ENCODE peak calls at places on chromosomes 3 and 15, in nine cellular contexts. E, N, A, G, Z, Y, V, T and Q are unnamed samples.

GRCh38 chr3:171904829-171905228 is 61.7 kb downstream of the TMEM212 start:
- DNase-seq in E (peak; percentile 55), N (no peak), A (no peak), G (no peak), Z (no peak), Y (no peak), V (no peak), T (no peak), Q (no peak)

GRCh38 chr3:194439915-194440550 is 41.0 kb upstream of the GP5 start:
- DNase-seq in E (no peak), N (no peak), A (no peak), G (no peak), Z (no peak), Y (no peak), V (no peak), T (no peak), Q (no peak)

GRCh38 chr3:22988566-22988965 is 214.6 kb upstream of the UBE2E2 start:
- DNase-seq in E (no peak), N (no peak), A (no peak), G (peak; percentile 60), Z (no peak), Y (no peak), V (no peak), T (no peak), Q (peak; percentile 29)

GRCh38 chr3:65888980-65889706 is 149.6 kb downstream of the MAGI1 start:
- DNase-seq in E (no peak), N (no peak), A (peak; percentile 72), G (no peak), Z (no peak), Y (no peak), V (no peak), T (no peak), Q (peak; percentile 34)

GRCh38 chr3:129571605-129572547 is 28.9 kb downstream of the H1-8 start:
- DNase-seq in E (no peak), N (no peak), A (no peak), G (no peak), Z (no peak), Y (no peak), V (no peak), T (no peak), Q (no peak)

GRCh38 chr15:41955807-41956525 is 16.4 kb downstream of the EHD4 start:
- DNase-seq in E (peak; percentile 34), N (no peak), A (no peak), G (peak; percentile 33), Z (no peak), Y (no peak), V (no peak), T (no peak), Q (no peak)

GRCh38 chr15:80494311-80494710 is 90.1 kb downstream of the ARNT2 start:
- DNase-seq in E (peak; percentile 75), N (no peak), A (no peak), G (no peak), Z (no peak), Y (no peak), V (no peak), T (no peak), Q (no peak)

GRCh38 chr15:75455982-75456531 is 4.6 kb upstream of the SIN3A start:
- DNase-seq in E (peak; percentile 40), N (peak; percentile 46), A (peak; percentile 81), G (no peak), Z (no peak), Y (no peak), V (no peak), T (no peak), Q (peak; percentile 66)

GRCh38 chr3:13764161-13764560 is 115.7 kb downstream of the WNT7A start:
- DNase-seq in E (no peak), N (no peak), A (no peak), G (no peak), Z (no peak), Y (no peak), V (no peak), T (no peak), Q (no peak)

GRCh38 chr3:49841126-49841525 is 15.2 kb downstream of the TRAIP start:
- DNase-seq in E (no peak), N (no peak), A (no peak), G (no peak), Z (no peak), Y (no peak), V (peak; percentile 30), T (no peak), Q (peak; percentile 13)

GRCh38 chr3:197792019-197792647 is 1.1 kb downstream of the LRCH3 start:
- DNase-seq in E (no peak), N (no peak), A (no peak), G (no peak), Z (no peak), Y (peak; percentile 51), V (no peak), T (peak; percentile 63), Q (no peak)

GRCh38 chr3:79521221-79521848 is 246.5 kb downstream of the ROBO1 start:
- DNase-seq in E (peak; percentile 35), N (no peak), A (no peak), G (no peak), Z (no peak), Y (no peak), V (peak; percentile 21), T (no peak), Q (peak; percentile 81)

GRCh38 chr3:33117461-33117860 is 3.6 kb downstream of the CRTAP start:
- DNase-seq in E (no peak), N (no peak), A (no peak), G (peak; percentile 62), Z (no peak), Y (no peak), V (no peak), T (no peak), Q (no peak)

GRCh38 chr3:51243919-51244318 is 141.2 kb upstream of the MANF start:
- DNase-seq in E (no peak), N (no peak), A (no peak), G (no peak), Z (no peak), Y (no peak), V (no peak), T (no peak), Q (no peak)

GRCh38 chr3:45957606-45958005 is 14.3 kb downstream of the CXCR6 start:
- DNase-seq in E (no peak), N (no peak), A (no peak), G (no peak), Z (no peak), Y (no peak), V (no peak), T (no peak), Q (no peak)

GRCh38 chr3:101219842-101220560 is 100.4 kb downstream of the IMPG2 start:
- DNase-seq in E (no peak), N (no peak), A (no peak), G (no peak), Z (no peak), Y (no peak), V (no peak), T (no peak), Q (no peak)

GRCh38 chr3:126551066-126551838 is 7.5 kb downstream of the C3orf22 start:
- DNase-seq in E (no peak), N (peak; percentile 10), A (peak; percentile 35), G (peak; percentile 20), Z (no peak), Y (no peak), V (peak; percentile 1), T (no peak), Q (no peak)

DNA sequence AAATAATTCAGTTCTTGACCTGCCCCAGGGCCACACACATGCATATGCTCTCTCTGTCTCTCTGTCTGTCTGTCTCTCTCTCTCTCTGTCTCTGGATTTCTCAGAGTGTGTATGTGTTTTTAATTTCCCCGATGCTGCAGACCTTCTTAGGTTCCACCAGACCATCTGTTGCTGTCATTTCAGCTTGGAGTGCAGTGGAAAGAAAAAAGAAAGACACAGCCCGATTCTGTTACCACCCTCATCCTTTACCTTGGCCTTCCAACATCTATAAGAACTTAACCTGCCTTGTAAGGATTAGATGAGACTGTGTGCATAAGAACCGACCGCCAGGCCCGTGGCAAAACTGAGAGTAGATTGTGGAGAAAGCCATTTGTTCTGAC is 9.7 kb upstream of the PGPEP1L start:
- DNase-seq in E (no peak), N (no peak), A (no peak), G (no peak), Z (no peak), Y (no peak), V (no peak), T (no peak), Q (peak; percentile 85)
- H3K4me1 ChIP-seq in E (peaks cover 12% of the 10 kb centered on the region), N (peaks cover 11% of the 10 kb centered on the region), A (peaks cover 9% of the 10 kb centered on the region), G (no peaks in the 10 kb centered on the region), Z (peaks cover 18% of the 10 kb centered on the region), Y (no peaks in the 10 kb centered on the region), V (peaks cover 4% of the 10 kb centered on the region), T (no peaks in the 10 kb centered on the region), Q (peaks cover 15% of the 10 kb centered on the region)

DNA sequence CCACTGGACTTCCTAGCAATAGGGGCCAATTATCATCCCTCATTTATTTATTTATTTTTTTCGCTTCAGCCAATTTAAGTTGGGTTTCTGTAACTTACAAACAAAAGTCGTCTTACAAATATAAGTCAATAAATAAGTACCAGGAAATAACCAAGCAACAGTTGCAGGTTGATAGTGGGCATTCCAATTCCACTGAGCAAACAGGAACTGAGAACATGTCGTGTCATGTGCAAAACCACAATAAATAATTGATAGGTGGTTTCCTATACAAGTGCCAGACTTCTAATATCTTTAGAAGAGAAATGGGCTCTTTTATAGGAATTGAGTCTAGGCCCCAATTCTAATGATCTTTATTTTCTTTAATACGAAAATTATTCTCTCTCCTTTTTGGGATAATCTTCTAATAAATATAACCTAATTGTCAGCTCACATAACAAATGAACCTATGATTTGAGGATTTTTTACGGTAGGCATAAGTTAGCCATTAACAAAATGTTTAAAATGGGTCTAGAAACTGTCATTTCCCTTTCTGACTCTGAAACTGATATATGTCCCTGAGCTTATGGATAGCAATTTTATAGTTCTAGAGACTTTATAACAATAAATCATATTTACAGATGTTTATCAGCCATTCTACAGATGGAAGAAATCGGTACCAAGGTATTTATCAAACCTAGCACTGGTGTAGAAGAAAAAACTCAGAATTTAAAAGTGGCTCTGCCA is 571.8 kb downstream of the FOXP1 start:
- DNase-seq in E (no peak), N (no peak), A (no peak), G (no peak), Z (no peak), Y (no peak), V (no peak), T (no peak), Q (no peak)
- H3K4me1 ChIP-seq in E (peaks cover 58% of the 10 kb centered on the region), N (peaks cover 44% of the 10 kb centered on the region), A (peaks cover 27% of the 10 kb centered on the region), G (no peaks in the 10 kb centered on the region), Z (peaks cover 43% of the 10 kb centered on the region), Y (peaks cover 59% of the 10 kb centered on the region), V (no peaks in the 10 kb centered on the region), T (peaks cover 65% of the 10 kb centered on the region), Q (peaks cover 9% of the 10 kb centered on the region)

DNA sequence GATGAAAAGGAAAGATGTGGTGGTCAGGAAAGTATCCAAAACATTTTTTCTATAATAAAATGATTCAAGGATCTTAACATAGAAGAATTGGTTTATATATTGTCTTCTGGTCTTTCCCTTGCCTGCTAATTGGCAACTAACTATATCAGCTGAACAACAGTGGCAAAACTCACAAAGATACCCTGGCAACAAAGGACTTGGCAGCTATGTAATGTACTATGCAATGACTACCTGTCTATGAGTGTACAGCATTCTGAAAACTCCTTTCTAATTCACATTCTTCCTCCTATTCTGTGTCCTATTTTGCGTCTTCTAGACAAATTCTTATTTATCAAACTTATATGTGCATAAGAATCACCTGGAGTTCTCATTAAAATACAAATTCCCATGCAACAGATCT is 15.7 kb upstream of the SERPINI2 start:
- DNase-seq in E (no peak), N (no peak), A (no peak), G (no peak), Z (no peak), Y (no peak), V (no peak), T (no peak), Q (no peak)
- H3K4me1 ChIP-seq in E (no peaks in the 10 kb centered on the region), N (no peaks in the 10 kb centered on the region), A (no peaks in the 10 kb centered on the region), G (no peaks in the 10 kb centered on the region), Z (no peaks in the 10 kb centered on the region), Y (no peaks in the 10 kb centered on the region), V (no peaks in the 10 kb centered on the region), T (no peaks in the 10 kb centered on the region), Q (no peaks in the 10 kb centered on the region)

GRCh38 chr3:46978985-46979944 is at the start of gene NBEAL2:
- DNase-seq in E (peak; percentile 88), N (peak; percentile 99), A (peak; percentile 98), G (peak; percentile 97), Z (peak; percentile 96), Y (peak; percentile 93), V (peak; percentile 92), T (peak; percentile 93), Q (peak; percentile 95)
- H3K4me1 ChIP-seq in E (peaks cover 63% of the 10 kb centered on the region), N (peaks cover 89% of the 10 kb centered on the region), A (peaks cover 63% of the 10 kb centered on the region), G (peaks cover 18% of the 10 kb centered on the region), Z (peaks cover 30% of the 10 kb centered on the region), Y (peaks cover 84% of the 10 kb centered on the region), V (no peaks in the 10 kb centered on the region), T (peaks cover 66% of the 10 kb centered on the region), Q (peaks cover 3% of the 10 kb centered on the region)